ENCODE peak calls at places on chromosomes 13 and 19, in six cellular contexts. A, D, Y, O, L and E are unnamed samples.

GRCh38 chr13:29315847-29316246 is 279.6 kb downstream of the SLC7A1 start:
- DNase-seq in A (no peak), D (no peak), Y (no peak), O (no peak), L (no peak), E (no peak)

GRCh38 chr19:10961763-10962536 is 1.1 kb downstream of the SMARCA4 start:
- DNase-seq in A (no peak), D (no peak), Y (no peak), O (no peak), L (peak), E (peak)

GRCh38 chr13:31008400-31009115 is 76.1 kb downstream of the TEX26 start:
- DNase-seq in A (no peak), D (no peak), Y (no peak), O (no peak), L (no peak), E (peak)

GRCh38 chr19:11168568-11168967 is 13.0 kb upstream of the SPC24 start:
- DNase-seq in A (no peak), D (peak), Y (no peak), O (no peak), L (peak), E (peak)

GRCh38 chr13:39452412-39452811 is 150.6 kb downstream of the LHFPL6 start:
- DNase-seq in A (no peak), D (no peak), Y (no peak), O (no peak), L (no peak), E (no peak)

GRCh38 chr13:65095118-65095517 is 2135.0 kb downstream of the PCDH9 start:
- DNase-seq in A (no peak), D (no peak), Y (no peak), O (no peak), L (no peak), E (no peak)

GRCh38 chr19:8302357-8302691 is 5.8 kb downstream of the CD320 start:
- DNase-seq in A (peak), D (no peak), Y (peak), O (peak), L (no peak), E (no peak)

GRCh38 chr13:98539655-98540054 is 37.3 kb downstream of the STK24 start:
- DNase-seq in A (no peak), D (no peak), Y (no peak), O (no peak), L (no peak), E (no peak)

GRCh38 chr13:25248071-25248470 is 39.2 kb downstream of the MTMR6 start:
- DNase-seq in A (no peak), D (no peak), Y (no peak), O (no peak), L (no peak), E (no peak)

GRCh38 chr13:94030415-94031119 is 448.9 kb downstream of the DCT start:
- DNase-seq in A (no peak), D (no peak), Y (no peak), O (no peak), L (no peak), E (no peak)

GRCh38 chr13:94033098-94033497 is 446.4 kb downstream of the DCT start:
- DNase-seq in A (no peak), D (no peak), Y (no peak), O (no peak), L (no peak), E (no peak)

GRCh38 chr13:94031609-94032008 is 447.9 kb downstream of the DCT start:
- DNase-seq in A (no peak), D (no peak), Y (no peak), O (no peak), L (no peak), E (no peak)

GRCh38 chr13:94033830-94034642 is 445.4 kb downstream of the DCT start:
- DNase-seq in A (no peak), D (no peak), Y (no peak), O (no peak), L (peak), E (no peak)

DNA sequence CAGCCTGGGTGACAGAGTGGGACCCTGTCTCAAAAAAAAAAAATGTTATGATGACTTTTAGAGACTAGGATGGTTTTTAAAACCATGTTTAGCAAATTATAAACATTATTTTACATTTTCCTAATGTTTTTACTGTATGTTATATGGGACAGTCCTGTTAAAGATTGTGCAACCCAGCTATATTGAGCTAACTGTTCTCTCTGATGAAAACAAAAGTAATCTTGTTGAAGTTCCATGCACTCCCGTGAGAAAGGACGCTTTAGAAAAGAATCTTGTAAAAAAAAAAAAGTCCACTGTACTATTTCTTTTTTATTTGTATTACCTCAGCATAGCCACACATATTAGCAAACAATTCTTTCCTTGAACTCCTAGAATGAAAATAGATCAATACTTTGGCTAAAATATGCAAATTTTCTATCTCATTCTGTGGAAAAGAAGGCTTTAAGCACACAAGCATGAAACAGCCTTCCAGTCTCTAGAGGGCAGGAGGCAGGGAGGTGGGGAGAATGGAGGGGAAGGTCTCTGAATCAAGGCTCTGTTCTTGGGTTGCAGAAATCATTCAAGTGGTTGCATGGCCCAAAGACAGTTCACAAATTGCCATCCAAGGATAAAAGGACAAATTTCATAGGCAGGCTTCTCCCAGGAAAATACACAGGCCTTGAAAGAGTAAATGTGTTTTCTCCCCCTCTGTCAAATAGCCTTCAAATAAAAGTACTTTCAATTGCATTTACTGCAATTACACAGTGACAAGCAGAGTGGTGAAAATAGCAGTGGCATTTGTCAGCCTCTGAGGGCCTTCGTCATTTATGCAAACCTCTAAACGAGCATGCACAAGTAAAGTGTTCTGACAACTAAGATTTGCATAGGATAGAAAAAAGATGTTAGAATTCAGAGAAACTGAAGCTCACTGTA is 451.0 kb downstream of the DCT start:
- DNase-seq in A (no peak), D (no peak), Y (no peak), O (no peak), L (no peak), E (no peak)
- TF ChIP-seq CTCF in A (no peak), D (no peak), Y (no peak), O (no peak), L (no peak), E (no peak)

GRCh38 chr19:48481191-48481500 is 12.0 kb downstream of the CYTH2 start:
- DNase-seq in A (no peak), D (no peak), Y (no peak), O (no peak), L (no peak), E (no peak)
- TF ChIP-seq CTCF in A (no peak), D (no peak), Y (no peak), O (no peak), L (no peak), E (no peak)

GRCh38 chr13:26681036-26681435 is 79.5 kb downstream of the GPR12 start:
- DNase-seq in A (no peak), D (no peak), Y (no peak), O (no peak), L (no peak), E (no peak)

GRCh38 chr13:26678330-26678729 is 82.3 kb downstream of the GPR12 start:
- DNase-seq in A (no peak), D (no peak), Y (no peak), O (no peak), L (no peak), E (no peak)

GRCh38 chr13:26679945-26680516 is 80.6 kb downstream of the GPR12 start:
- DNase-seq in A (no peak), D (peak), Y (no peak), O (peak), L (no peak), E (no peak)

GRCh38 chr13:26679411-26679810 is 81.2 kb downstream of the GPR12 start:
- DNase-seq in A (no peak), D (peak), Y (no peak), O (no peak), L (peak), E (no peak)

DNA sequence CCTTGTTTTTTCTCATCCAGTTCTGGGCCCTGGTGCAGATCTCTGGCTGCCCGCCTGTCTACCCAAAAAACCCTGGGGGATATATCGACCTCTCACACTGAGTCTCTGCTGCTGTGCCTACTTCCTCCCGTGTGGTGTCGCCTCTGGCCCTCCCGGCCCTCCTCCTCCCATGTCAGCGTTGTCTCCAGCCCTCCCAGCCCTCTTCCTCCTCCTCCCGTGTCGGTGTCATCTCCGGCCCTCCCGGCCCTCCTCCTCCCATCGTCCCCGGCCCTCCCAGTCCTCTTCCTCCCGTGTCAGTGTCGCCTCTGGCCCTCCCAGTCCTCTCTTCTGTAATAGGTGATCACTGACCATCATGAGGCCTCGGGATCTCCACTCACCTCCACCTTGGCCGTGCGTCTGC is 81.8 kb downstream of the GPR12 start:
- DNase-seq in A (no peak), D (no peak), Y (no peak), O (no peak), L (no peak), E (no peak)
- TF ChIP-seq CTCF in A (no peak), D (no peak), Y (no peak), O (no peak), L (no peak), E (no peak)

GRCh38 chr19:50797429-50798115 is 7.4 kb downstream of the ACP4 start:
- DNase-seq in A (no peak), D (no peak), Y (peak), O (no peak), L (no peak), E (no peak)
- TF ChIP-seq CTCF in A (no peak), D (no peak), Y (no peak), O (no peak), L (no peak), E (no peak)

GRCh38 chr13:47594833-47595232 is 406.2 kb downstream of the SUCLA2 start:
- DNase-seq in A (no peak), D (no peak), Y (no peak), O (no peak), L (peak), E (no peak)

GRCh38 chr13:47603365-47603764 is 397.7 kb downstream of the SUCLA2 start:
- DNase-seq in A (no peak), D (no peak), Y (no peak), O (no peak), L (no peak), E (no peak)

GRCh38 chr13:47598340-47598911 is 402.6 kb downstream of the SUCLA2 start:
- DNase-seq in A (no peak), D (no peak), Y (no peak), O (no peak), L (peak), E (peak)
- TF ChIP-seq CTCF in A (peak), D (peak), Y (peak), O (peak), L (peak), E (peak)

DNA sequence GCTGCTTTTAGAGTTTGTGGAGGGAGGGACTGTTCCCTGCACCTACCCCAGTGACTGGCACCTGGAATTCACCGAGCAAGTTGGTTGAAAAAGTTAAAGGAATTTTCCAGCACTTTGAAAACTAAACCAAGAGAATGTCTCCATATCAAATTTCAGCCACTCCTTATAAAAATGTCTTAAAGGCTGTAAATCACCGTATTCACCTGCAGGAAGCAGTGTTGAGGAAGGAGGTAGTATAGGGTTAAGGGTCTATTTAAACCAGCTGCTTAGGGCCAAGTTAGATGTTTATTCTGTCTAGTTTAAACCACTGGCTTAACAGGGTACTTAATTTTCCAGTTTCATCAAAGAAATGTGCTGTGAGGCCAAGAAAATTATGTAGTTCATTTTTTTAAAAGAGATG is 3.8 kb upstream of the RAB20 start:
- DNase-seq in A (no peak), D (no peak), Y (no peak), O (no peak), L (peak), E (peak)
- TF ChIP-seq CTCF in A (no peak), D (peak), Y (no peak), O (no peak), L (peak), E (no peak)

GRCh38 chr13:51249767-51250741 is 27.9 kb downstream of the FAM124A start:
- DNase-seq in A (no peak), D (no peak), Y (peak), O (no peak), L (no peak), E (peak)
- TF ChIP-seq CTCF in A (peak), D (peak), Y (peak), O (peak), L (peak), E (no peak)

GRCh38 chr13:114234645-114235421 is at the start of gene CDC16:
- DNase-seq in A (peak), D (peak), Y (peak), O (peak), L (peak), E (peak)
- TF ChIP-seq CTCF in A (peak), D (no peak), Y (peak), O (no peak), L (no peak), E (no peak)

GRCh38 chr13:42229287-42229686 is 42.7 kb upstream of the AKAP11 start:
- DNase-seq in A (no peak), D (no peak), Y (no peak), O (no peak), L (no peak), E (peak)

GRCh38 chr13:42223681-42224080 is 48.3 kb upstream of the AKAP11 start:
- DNase-seq in A (no peak), D (no peak), Y (no peak), O (no peak), L (no peak), E (no peak)

GRCh38 chr13:42232671-42233070 is 39.3 kb upstream of the AKAP11 start:
- DNase-seq in A (no peak), D (no peak), Y (no peak), O (no peak), L (no peak), E (no peak)

GRCh38 chr13:42225051-42225450 is 46.9 kb upstream of the AKAP11 start:
- DNase-seq in A (no peak), D (no peak), Y (no peak), O (no peak), L (no peak), E (no peak)

GRCh38 chr13:42228527-42228926 is 43.4 kb upstream of the AKAP11 start:
- DNase-seq in A (no peak), D (no peak), Y (no peak), O (no peak), L (no peak), E (no peak)
- TF ChIP-seq CTCF in A (no peak), D (no peak), Y (peak), O (no peak), L (no peak), E (no peak)

GRCh38 chr19:3821156-3821555 is 35.0 kb upstream of the MATK start:
- DNase-seq in A (no peak), D (no peak), Y (no peak), O (no peak), L (no peak), E (no peak)
- TF ChIP-seq CTCF in A (no peak), D (no peak), Y (no peak), O (no peak), L (no peak), E (no peak)